ENCODE peak calls at places on chromosomes 13 and 19, in eight cellular contexts. One of them, this sample, is unnamed.

GRCh38 chr19:2524840-2525723 is 49.2 kb downstream of the GADD45B start:
- DNase-seq in Peyer's patch: no peak
- DNase-seq in fibroblast of lung: peak; percentile 43
- DNase-seq in heart right ventricle: no peak
- DNase-seq in small intestine: no peak
- DNase-seq in neuronal stem cell: no peak
- DNase-seq in CD8-positive, alpha-beta memory T cell: no peak
- DNase-seq in sigmoid colon: no peak
- DNase-seq in this sample: no peak

GRCh38 chr19:41811036-41811435 is 14.6 kb downstream of the CEACAM3 start:
- DNase-seq in sigmoid colon: no peak
- DNase-seq in CD8-positive, alpha-beta memory T cell: no peak
- DNase-seq in neuronal stem cell: no peak
- DNase-seq in Peyer's patch: no peak
- DNase-seq in heart right ventricle: no peak
- DNase-seq in fibroblast of lung: no peak
- DNase-seq in small intestine: no peak
- DNase-seq in this sample: no peak

GRCh38 chr13:99416411-99417121 is 84.7 kb upstream of the TM9SF2 start:
- DNase-seq in small intestine: no peak
- DNase-seq in sigmoid colon: no peak
- DNase-seq in heart right ventricle: no peak
- DNase-seq in fibroblast of lung: no peak
- DNase-seq in CD8-positive, alpha-beta memory T cell: no peak
- DNase-seq in Peyer's patch: peak; percentile 41
- DNase-seq in neuronal stem cell: no peak
- DNase-seq in this sample: peak; percentile 40

GRCh38 chr19:45255611-45256157 is 4.6 kb downstream of the MARK4 start:
- DNase-seq in neuronal stem cell: no peak
- DNase-seq in small intestine: no peak
- DNase-seq in Peyer's patch: no peak
- DNase-seq in CD8-positive, alpha-beta memory T cell: no peak
- DNase-seq in heart right ventricle: no peak
- DNase-seq in sigmoid colon: no peak
- DNase-seq in fibroblast of lung: no peak
- DNase-seq in this sample: no peak

GRCh38 chr19:9075064-9075964 is 11.5 kb upstream of the OR1M1 start:
- DNase-seq in Peyer's patch: peak; percentile 66
- DNase-seq in heart right ventricle: peak; percentile 44
- DNase-seq in neuronal stem cell: peak; percentile 40
- DNase-seq in sigmoid colon: peak; percentile 90
- DNase-seq in small intestine: peak; percentile 82
- DNase-seq in CD8-positive, alpha-beta memory T cell: no peak
- DNase-seq in fibroblast of lung: peak; percentile 92
- DNase-seq in this sample: no peak

GRCh38 chr19:39768811-39769210 is 9.8 kb upstream of the LEUTX start:
- DNase-seq in CD8-positive, alpha-beta memory T cell: no peak
- DNase-seq in Peyer's patch: no peak
- DNase-seq in fibroblast of lung: no peak
- DNase-seq in heart right ventricle: no peak
- DNase-seq in sigmoid colon: no peak
- DNase-seq in neuronal stem cell: no peak
- DNase-seq in small intestine: no peak
- DNase-seq in this sample: no peak

GRCh38 chr13:74287672-74288169 is 153.5 kb upstream of the KLF12 start:
- DNase-seq in heart right ventricle: peak; percentile 65
- DNase-seq in small intestine: peak; percentile 90
- DNase-seq in Peyer's patch: peak; percentile 95
- DNase-seq in CD8-positive, alpha-beta memory T cell: peak; percentile 96
- DNase-seq in neuronal stem cell: peak; percentile 69
- DNase-seq in sigmoid colon: peak; percentile 87
- DNase-seq in fibroblast of lung: peak; percentile 90
- DNase-seq in this sample: peak; percentile 64

GRCh38 chr13:106612688-106613087 is 44.8 kb upstream of the ARGLU1 start:
- DNase-seq in Peyer's patch: peak; percentile 69
- DNase-seq in fibroblast of lung: peak; percentile 61
- DNase-seq in small intestine: peak; percentile 51
- DNase-seq in neuronal stem cell: no peak
- DNase-seq in heart right ventricle: peak; percentile 56
- DNase-seq in CD8-positive, alpha-beta memory T cell: no peak
- DNase-seq in sigmoid colon: peak; percentile 89
- DNase-seq in this sample: no peak

GRCh38 chr13:34913040-34913439 is 29.0 kb upstream of the NBEA start:
- DNase-seq in small intestine: no peak
- DNase-seq in CD8-positive, alpha-beta memory T cell: no peak
- DNase-seq in Peyer's patch: no peak
- DNase-seq in sigmoid colon: no peak
- DNase-seq in fibroblast of lung: peak; percentile 2
- DNase-seq in heart right ventricle: no peak
- DNase-seq in neuronal stem cell: peak; percentile 27
- DNase-seq in this sample: no peak

GRCh38 chr19:4742717-4743646 is 19.3 kb upstream of the DPP9 start:
- DNase-seq in sigmoid colon: no peak
- DNase-seq in CD8-positive, alpha-beta memory T cell: no peak
- DNase-seq in Peyer's patch: no peak
- DNase-seq in fibroblast of lung: no peak
- DNase-seq in heart right ventricle: no peak
- DNase-seq in neuronal stem cell: no peak
- DNase-seq in small intestine: no peak
- DNase-seq in this sample: no peak

GRCh38 chr13:26946675-26947342 is 186.2 kb upstream of the GPR12 start:
- DNase-seq in sigmoid colon: no peak
- DNase-seq in Peyer's patch: no peak
- DNase-seq in heart right ventricle: no peak
- DNase-seq in small intestine: peak; percentile 78
- DNase-seq in CD8-positive, alpha-beta memory T cell: no peak
- DNase-seq in fibroblast of lung: peak; percentile 78
- DNase-seq in neuronal stem cell: peak; percentile 29
- DNase-seq in this sample: no peak

GRCh38 chr19:33399745-33400681 is 26.5 kb downstream of the CEBPG start:
- DNase-seq in sigmoid colon: peak; percentile 63
- DNase-seq in fibroblast of lung: no peak
- DNase-seq in neuronal stem cell: no peak
- DNase-seq in small intestine: no peak
- DNase-seq in CD8-positive, alpha-beta memory T cell: peak; percentile 24
- DNase-seq in Peyer's patch: peak; percentile 37
- DNase-seq in heart right ventricle: no peak
- DNase-seq in this sample: no peak

GRCh38 chr13:20350380-20350763 is 118.3 kb upstream of the GJB6 start:
- DNase-seq in neuronal stem cell: no peak
- DNase-seq in small intestine: no peak
- DNase-seq in sigmoid colon: no peak
- DNase-seq in Peyer's patch: no peak
- DNase-seq in CD8-positive, alpha-beta memory T cell: no peak
- DNase-seq in heart right ventricle: no peak
- DNase-seq in fibroblast of lung: no peak
- DNase-seq in this sample: no peak

GRCh38 chr13:20869540-20869939 is 33.0 kb downstream of the XPO4 start:
- DNase-seq in heart right ventricle: no peak
- DNase-seq in CD8-positive, alpha-beta memory T cell: no peak
- DNase-seq in small intestine: peak; percentile 18
- DNase-seq in sigmoid colon: no peak
- DNase-seq in neuronal stem cell: no peak
- DNase-seq in Peyer's patch: no peak
- DNase-seq in fibroblast of lung: peak; percentile 54
- DNase-seq in this sample: no peak

GRCh38 chr19:1491114-1491848 is at the start of gene REEP6:
- DNase-seq in CD8-positive, alpha-beta memory T cell: no peak
- DNase-seq in sigmoid colon: no peak
- DNase-seq in neuronal stem cell: no peak
- DNase-seq in small intestine: no peak
- DNase-seq in Peyer's patch: no peak
- DNase-seq in heart right ventricle: no peak
- DNase-seq in fibroblast of lung: no peak
- DNase-seq in this sample: no peak

GRCh38 chr19:1490020-1490310 is 185 bp downstream of the PCSK4 start:
- DNase-seq in heart right ventricle: no peak
- DNase-seq in sigmoid colon: no peak
- DNase-seq in Peyer's patch: no peak
- DNase-seq in small intestine: no peak
- DNase-seq in neuronal stem cell: no peak
- DNase-seq in fibroblast of lung: no peak
- DNase-seq in CD8-positive, alpha-beta memory T cell: no peak
- DNase-seq in this sample: no peak

GRCh38 chr19:1492474-1493006 is 1.6 kb downstream of the REEP6 start:
- DNase-seq in fibroblast of lung: no peak
- DNase-seq in small intestine: peak; percentile 92
- DNase-seq in neuronal stem cell: no peak
- DNase-seq in Peyer's patch: peak; percentile 81
- DNase-seq in sigmoid colon: peak; percentile 64
- DNase-seq in heart right ventricle: no peak
- DNase-seq in CD8-positive, alpha-beta memory T cell: no peak
- DNase-seq in this sample: no peak

GRCh38 chr19:1490311-1491113 is at the start of gene PCSK4:
- DNase-seq in Peyer's patch: peak; percentile 99
- DNase-seq in small intestine: peak; percentile 99
- DNase-seq in neuronal stem cell: peak; percentile 100
- DNase-seq in heart right ventricle: peak; percentile 98
- DNase-seq in fibroblast of lung: peak; percentile 99
- DNase-seq in sigmoid colon: peak; percentile 100
- DNase-seq in CD8-positive, alpha-beta memory T cell: peak; percentile 98
- DNase-seq in this sample: peak; percentile 97

DNA sequence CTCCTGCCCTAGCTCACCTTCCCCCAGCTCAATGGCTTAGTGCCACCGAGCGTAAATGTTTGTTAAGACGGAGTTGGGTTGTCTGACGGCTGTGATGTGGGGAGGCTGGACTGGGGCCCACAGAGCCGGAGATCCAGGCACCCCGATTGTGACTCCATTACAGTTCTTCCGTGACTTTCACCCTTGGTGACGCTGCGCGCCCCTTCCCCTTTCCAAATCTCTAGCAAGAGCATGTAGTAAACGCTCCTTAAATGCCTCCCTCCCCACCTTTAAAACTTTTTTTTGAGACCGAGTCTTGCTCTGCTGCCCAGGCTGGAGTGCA is 829 bp downstream of the REEP6 start:
- DNase-seq in sigmoid colon: peak; percentile 64
- DNase-seq in Peyer's patch: no peak
- DNase-seq in heart right ventricle: no peak
- DNase-seq in small intestine: peak; percentile 37
- DNase-seq in neuronal stem cell: no peak
- DNase-seq in CD8-positive, alpha-beta memory T cell: no peak
- DNase-seq in fibroblast of lung: no peak
- DNase-seq in this sample: no peak
- H3K4me3 ChIP-seq in sigmoid colon: no peak overlapping the region
- H3K4me3 ChIP-seq in Peyer's patch: peak overlapping the region; percentile 42
- H3K4me3 ChIP-seq in heart right ventricle: peak overlapping the region; percentile 61
- H3K4me3 ChIP-seq in small intestine: no peak overlapping the region
- H3K4me3 ChIP-seq in neuronal stem cell: peak overlapping the region; percentile 73
- H3K4me3 ChIP-seq in CD8-positive, alpha-beta memory T cell: peak overlapping the region; percentile 43
- H3K4me3 ChIP-seq in fibroblast of lung: no peak overlapping the region
- H3K4me3 ChIP-seq in this sample: no peak overlapping the region

DNA sequence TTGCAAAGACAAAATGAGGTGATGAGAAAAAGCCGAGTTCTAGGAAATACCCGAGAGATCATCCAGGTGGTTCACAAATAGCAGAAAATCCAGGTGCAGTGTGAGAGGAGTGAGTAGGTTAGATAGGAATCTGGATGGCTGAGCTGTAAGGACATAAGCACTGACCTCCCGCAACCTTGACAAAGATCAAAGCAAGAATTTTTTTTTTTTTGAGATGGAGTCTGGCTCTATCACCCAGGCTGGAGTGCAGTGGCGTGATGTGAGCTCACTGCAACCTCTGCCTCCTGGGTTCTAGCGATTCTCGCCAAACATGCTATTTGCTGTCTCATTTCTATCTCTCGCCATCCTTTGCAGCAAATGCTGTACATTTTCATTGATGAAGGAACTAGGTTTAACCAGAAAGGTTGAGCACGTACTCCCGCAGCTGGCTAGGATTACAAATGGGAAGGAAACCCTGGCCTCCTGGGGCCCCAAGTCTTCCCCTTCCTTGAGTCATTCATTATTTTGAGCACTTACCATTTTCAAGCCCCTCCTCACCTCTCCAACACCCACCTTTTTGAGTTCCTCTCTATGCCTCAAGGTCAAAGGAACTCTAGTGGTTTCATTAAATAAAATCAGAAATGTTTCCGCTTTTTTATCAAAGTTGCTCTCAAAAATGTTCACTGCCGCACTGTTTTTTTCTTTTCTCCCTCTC is 38.8 kb downstream of the NLRP12 start:
- DNase-seq in heart right ventricle: no peak
- DNase-seq in fibroblast of lung: no peak
- DNase-seq in small intestine: no peak
- DNase-seq in sigmoid colon: no peak
- DNase-seq in CD8-positive, alpha-beta memory T cell: no peak
- DNase-seq in neuronal stem cell: no peak
- DNase-seq in Peyer's patch: no peak
- DNase-seq in this sample: no peak
- H3K27ac ChIP-seq in heart right ventricle: no peak overlapping the region
- H3K27ac ChIP-seq in fibroblast of lung: no peak overlapping the region
- H3K27ac ChIP-seq in small intestine: no peak overlapping the region
- H3K27ac ChIP-seq in sigmoid colon: no peak overlapping the region
- H3K27ac ChIP-seq in CD8-positive, alpha-beta memory T cell: no peak overlapping the region
- H3K27ac ChIP-seq in neuronal stem cell: no peak overlapping the region
- H3K27ac ChIP-seq in Peyer's patch: no peak overlapping the region
- H3K27ac ChIP-seq in this sample: no peak overlapping the region

DNA sequence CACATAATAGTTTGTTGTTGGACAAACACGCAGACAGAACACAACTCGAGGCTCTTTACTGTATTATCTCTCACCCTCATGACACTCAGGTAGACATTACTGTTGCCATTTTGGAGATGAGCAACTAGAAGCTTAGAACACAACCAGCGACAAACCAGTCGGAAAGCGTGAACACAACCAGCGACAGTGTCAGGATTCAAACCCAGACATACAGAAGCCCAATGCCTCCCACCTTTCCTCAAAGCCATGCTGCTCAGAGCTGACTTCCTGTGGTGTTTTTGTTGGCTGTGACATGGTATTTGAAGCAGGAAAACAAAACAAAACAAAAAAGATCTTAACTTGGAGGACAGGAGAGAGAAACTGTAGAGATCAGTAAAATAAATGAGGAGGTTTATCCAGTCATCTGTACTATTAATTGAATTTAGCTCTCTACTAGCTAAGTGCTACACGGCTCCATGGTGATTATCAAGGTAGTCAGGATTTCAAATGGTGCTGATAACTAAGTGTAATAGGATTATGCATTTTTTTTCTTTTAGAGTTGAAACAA is 92.1 kb downstream of the STARD13 start:
- DNase-seq in sigmoid colon: no peak
- DNase-seq in CD8-positive, alpha-beta memory T cell: no peak
- DNase-seq in heart right ventricle: no peak
- DNase-seq in neuronal stem cell: peak; percentile 33
- DNase-seq in small intestine: no peak
- DNase-seq in Peyer's patch: no peak
- DNase-seq in fibroblast of lung: no peak
- DNase-seq in this sample: no peak
- H3K4me1 ChIP-seq in sigmoid colon: peaks cover 99% of the 10 kb centered on the region
- H3K4me1 ChIP-seq in CD8-positive, alpha-beta memory T cell: no peaks in the 10 kb centered on the region
- H3K4me1 ChIP-seq in heart right ventricle: peaks cover 19% of the 10 kb centered on the region
- H3K4me1 ChIP-seq in neuronal stem cell: peaks cover 5% of the 10 kb centered on the region
- H3K4me1 ChIP-seq in small intestine: peaks cover 2% of the 10 kb centered on the region
- H3K4me1 ChIP-seq in Peyer's patch: no peaks in the 10 kb centered on the region
- H3K4me1 ChIP-seq in fibroblast of lung: peaks cover 24% of the 10 kb centered on the region
- H3K4me1 ChIP-seq in this sample: no peaks in the 10 kb centered on the region

DNA sequence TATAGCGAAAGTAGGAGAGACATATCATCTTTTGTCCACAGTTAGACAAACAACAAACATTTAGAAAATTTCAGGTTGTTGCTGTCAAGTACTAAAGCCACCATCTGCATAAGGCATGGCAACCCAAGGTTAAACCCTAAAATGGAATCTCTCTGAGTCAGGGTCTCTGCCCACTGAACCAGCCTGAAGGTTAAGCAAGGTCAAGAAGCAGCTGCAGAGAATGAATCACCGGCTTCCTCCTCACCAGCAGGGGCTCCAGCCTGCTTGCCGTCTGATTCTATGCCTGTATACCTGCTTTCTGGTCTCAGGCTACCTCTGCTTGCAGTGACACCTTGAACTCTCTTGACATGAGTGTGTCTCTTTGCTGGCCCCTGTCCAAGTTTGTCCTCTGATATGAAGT is 726.2 kb upstream of the SGCG start:
- DNase-seq in Peyer's patch: no peak
- DNase-seq in fibroblast of lung: peak; percentile 46
- DNase-seq in sigmoid colon: no peak
- DNase-seq in heart right ventricle: no peak
- DNase-seq in small intestine: no peak
- DNase-seq in neuronal stem cell: no peak
- DNase-seq in CD8-positive, alpha-beta memory T cell: no peak
- DNase-seq in this sample: no peak
- H3K4me3 ChIP-seq in Peyer's patch: no peak overlapping the region
- H3K4me3 ChIP-seq in fibroblast of lung: no peak overlapping the region
- H3K4me3 ChIP-seq in sigmoid colon: no peak overlapping the region
- H3K4me3 ChIP-seq in heart right ventricle: no peak overlapping the region
- H3K4me3 ChIP-seq in small intestine: no peak overlapping the region
- H3K4me3 ChIP-seq in neuronal stem cell: no peak overlapping the region
- H3K4me3 ChIP-seq in CD8-positive, alpha-beta memory T cell: no peak overlapping the region
- H3K4me3 ChIP-seq in this sample: no peak overlapping the region